ENCODE peak calls at places on chromosomes 13 and 19, in ten cellular contexts. G is ovary, O is suprapubic skin, C is right lobe of liver, V is lower leg skin, J is adrenal gland, Z is tibial nerve, L is A549, M is stomach, S is body of pancreas. H is an unnamed sample.

GRCh38 chr19:19113040-19113541 is 25.2 kb downstream of the TMEM161A start:
- DNase-seq in G (no peak), O (no peak), C (no peak), V (no peak), J (no peak), Z (no peak), L (peak), M (no peak), S (no peak), H (no peak)

GRCh38 chr19:19342086-19343015 is 21.7 kb downstream of the MAU2 start:
- DNase-seq in G (peak), O (no peak), C (peak), V (no peak), J (peak), Z (no peak), L (peak), M (peak), S (peak), H (peak)

GRCh38 chr19:41501854-41502253 is 58.9 kb downstream of the ERICH4 start:
- DNase-seq in G (no peak), O (no peak), C (no peak), V (no peak), J (no peak), Z (no peak), L (peak), M (no peak), S (no peak), H (no peak)

GRCh38 chr13:98427331-98427995 is 149.4 kb downstream of the STK24 start:
- DNase-seq in G (no peak), O (no peak), C (no peak), V (no peak), J (no peak), Z (no peak), L (no peak), M (no peak), S (no peak), H (no peak)

GRCh38 chr19:38971672-38972071 is 3.9 kb downstream of the FBXO17 start:
- DNase-seq in G (no peak), O (no peak), C (no peak), V (no peak), J (no peak), Z (no peak), L (no peak), M (no peak), S (no peak), H (no peak)

GRCh38 chr19:21707065-21707464 is 60.3 kb downstream of the ZNF100 start:
- DNase-seq in G (no peak), O (no peak), C (no peak), V (no peak), J (no peak), Z (no peak), L (no peak), M (no peak), S (no peak), H (no peak)

GRCh38 chr13:77872995-77873394 is 45.6 kb downstream of the EDNRB start:
- DNase-seq in G (no peak), O (no peak), C (no peak), V (no peak), J (no peak), Z (no peak), L (no peak), M (no peak), S (no peak), H (no peak)

GRCh38 chr13:110957181-110957884 is 42.5 kb upstream of the ANKRD10 start:
- DNase-seq in G (no peak), O (no peak), C (no peak), V (no peak), J (no peak), Z (no peak), L (peak), M (no peak), S (no peak), H (no peak)

GRCh38 chr19:12834976-12835757 is 788 bp upstream of the RTBDN start:
- DNase-seq in G (peak), O (peak), C (no peak), V (no peak), J (no peak), Z (no peak), L (peak), M (peak), S (no peak), H (no peak)

GRCh38 chr13:75372923-75373841 is 108.8 kb downstream of the TBC1D4 start:
- DNase-seq in G (no peak), O (no peak), C (no peak), V (no peak), J (peak), Z (no peak), L (no peak), M (no peak), S (no peak), H (no peak)

GRCh38 chr13:65314008-65314407 is 1916.1 kb downstream of the PCDH9 start:
- DNase-seq in G (no peak), O (no peak), C (no peak), V (no peak), J (no peak), Z (no peak), L (no peak), M (no peak), S (no peak), H (no peak)

GRCh38 chr13:33250594-33250993 is 35.0 kb downstream of the STARD13 start:
- DNase-seq in G (no peak), O (no peak), C (no peak), V (no peak), J (no peak), Z (no peak), L (no peak), M (no peak), S (no peak), H (no peak)

GRCh38 chr19:55075366-55075998 is at the start of gene EPS8L1:
- DNase-seq in G (no peak), O (no peak), C (no peak), V (no peak), J (no peak), Z (no peak), L (no peak), M (peak), S (peak), H (no peak)

GRCh38 chr13:73945871-73946270 is 188.3 kb downstream of the KLF12 start:
- DNase-seq in G (no peak), O (no peak), C (no peak), V (no peak), J (no peak), Z (no peak), L (no peak), M (no peak), S (no peak), H (no peak)

GRCh38 chr19:14023404-14024235 is 4.3 kb upstream of the RLN3 start:
- DNase-seq in G (no peak), O (no peak), C (peak), V (no peak), J (peak), Z (no peak), L (peak), M (peak), S (peak), H (peak)

GRCh38 chr19:51025401-51025800 is 1.0 kb downstream of the KLK11 start:
- DNase-seq in G (no peak), O (no peak), C (no peak), V (no peak), J (no peak), Z (no peak), L (no peak), M (no peak), S (no peak), H (no peak)

GRCh38 chr13:42812311-42812710 is 30.9 kb downstream of the FAM216B start:
- DNase-seq in G (no peak), O (no peak), C (no peak), V (no peak), J (no peak), Z (no peak), L (no peak), M (no peak), S (no peak), H (no peak)

GRCh38 chr13:110876592-110876991 is 38.3 kb downstream of the ANKRD10 start:
- DNase-seq in G (no peak), O (no peak), C (no peak), V (no peak), J (no peak), Z (no peak), L (peak), M (no peak), S (no peak), H (no peak)

GRCh38 chr19:6536138-6536671 is 5.4 kb downstream of the TNFSF9 start:
- DNase-seq in G (no peak), O (peak), C (no peak), V (peak), J (peak), Z (no peak), L (peak), M (peak), S (peak), H (no peak)
- TF ChIP-seq CTCF in G (no peak), O (no peak), C (no peak), V (no peak), J (no peak), Z (no peak), L (no peak), M (no peak), S (no peak), H (no peak)

GRCh38 chr13:114284680-114285079 is 3.3 kb downstream of the UPF3A start:
- DNase-seq in G (no peak), O (peak), C (no peak), V (no peak), J (no peak), Z (no peak), L (no peak), M (no peak), S (no peak), H (no peak)
- TF ChIP-seq POLR2A in G (no peak), O (no peak), C (no peak), V (no peak), J (no peak), Z (no peak), L (no peak), M (no peak), S (no peak), H (no peak)

DNA sequence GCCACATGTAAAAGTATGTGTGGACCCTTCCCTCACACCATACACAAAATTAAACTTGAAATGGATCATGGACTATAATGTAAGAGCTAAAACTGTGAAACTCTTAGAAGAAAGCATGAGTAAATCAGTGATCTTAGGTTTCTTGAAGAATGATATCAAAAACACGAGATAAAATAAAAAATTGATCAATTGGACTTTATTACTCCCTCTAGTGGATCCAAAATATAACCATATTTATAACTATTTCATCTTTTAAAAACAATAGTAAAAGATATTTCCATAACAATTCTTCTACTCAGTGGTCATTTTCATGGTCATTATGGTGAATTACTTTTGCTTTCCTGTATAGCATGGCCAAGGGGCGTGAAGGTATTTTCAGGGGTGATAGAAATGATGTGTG is 174.6 kb upstream of the LSM14A start:
- DNase-seq in G (no peak), O (no peak), C (no peak), V (no peak), J (no peak), Z (no peak), L (no peak), M (no peak), S (no peak), H (no peak)
- TF ChIP-seq CTCF in G (no peak), O (no peak), C (peak), V (no peak), J (no peak), Z (no peak), L (peak), M (no peak), S (peak), H (no peak)

GRCh38 chr13:58376349-58376748 is 744.8 kb downstream of the PCDH17 start:
- DNase-seq in G (no peak), O (no peak), C (no peak), V (no peak), J (no peak), Z (no peak), L (no peak), M (no peak), S (no peak), H (no peak)
- TF ChIP-seq POLR2A in G (no peak), O (no peak), C (no peak), V (no peak), J (no peak), Z (no peak), L (no peak), M (no peak), S (no peak), H (no peak)

GRCh38 chr13:102091231-102091630 is 310.6 kb downstream of the FGF14 start:
- DNase-seq in G (no peak), O (no peak), C (no peak), V (no peak), J (no peak), Z (no peak), L (peak), M (no peak), S (no peak), H (no peak)
- TF ChIP-seq CTCF in G (no peak), O (no peak), C (no peak), V (no peak), J (no peak), Z (no peak), L (no peak), M (no peak), S (no peak), H (no peak)